ENCODE peak calls at places on chromosomes 4 and X, in eight cellular contexts. One of them, this sample, is unnamed.

GRCh38 chr4:30770049-30770549 is 49.9 kb downstream of the PCDH7 start:
- DNase-seq in mucosa of descending colon: no peak
- DNase-seq in sciatic nerve: no peak
- DNase-seq in activated T-helper 9 cell treated with anti-CD3 and anti-CD28 coated beads, Interleukin-2, amount 50 U/mL, for 16 hours: no peak
- DNase-seq in H4: peak
- DNase-seq in CD8-positive, alpha-beta T cell: no peak
- DNase-seq in SHP77: no peak
- DNase-seq in ELR: peak
- DNase-seq in this sample: no peak

GRCh38 chrX:30957753-30958152 is 68.7 kb upstream of the TAB3 start:
- DNase-seq in mucosa of descending colon: no peak
- DNase-seq in sciatic nerve: no peak
- DNase-seq in activated T-helper 9 cell treated with anti-CD3 and anti-CD28 coated beads, Interleukin-2, amount 50 U/mL, for 16 hours: no peak
- DNase-seq in H4: peak
- DNase-seq in CD8-positive, alpha-beta T cell: no peak
- DNase-seq in SHP77: no peak
- DNase-seq in ELR: peak
- DNase-seq in this sample: no peak

GRCh38 chrX:72624194-72624593 is 51.6 kb upstream of the HDAC8 start:
- DNase-seq in mucosa of descending colon: no peak
- DNase-seq in sciatic nerve: no peak
- DNase-seq in activated T-helper 9 cell treated with anti-CD3 and anti-CD28 coated beads, Interleukin-2, amount 50 U/mL, for 16 hours: no peak
- DNase-seq in H4: no peak
- DNase-seq in CD8-positive, alpha-beta T cell: no peak
- DNase-seq in SHP77: no peak
- DNase-seq in ELR: no peak
- DNase-seq in this sample: no peak

GRCh38 chr4:20418865-20419451 is 167.3 kb downstream of the SLIT2 start:
- DNase-seq in mucosa of descending colon: no peak
- DNase-seq in sciatic nerve: no peak
- DNase-seq in activated T-helper 9 cell treated with anti-CD3 and anti-CD28 coated beads, Interleukin-2, amount 50 U/mL, for 16 hours: no peak
- DNase-seq in H4: peak
- DNase-seq in CD8-positive, alpha-beta T cell: no peak
- DNase-seq in SHP77: no peak
- DNase-seq in ELR: peak
- DNase-seq in this sample: no peak

GRCh38 chr4:20313237-20314030 is 61.7 kb downstream of the SLIT2 start:
- DNase-seq in mucosa of descending colon: no peak
- DNase-seq in sciatic nerve: no peak
- DNase-seq in activated T-helper 9 cell treated with anti-CD3 and anti-CD28 coated beads, Interleukin-2, amount 50 U/mL, for 16 hours: no peak
- DNase-seq in H4: no peak
- DNase-seq in CD8-positive, alpha-beta T cell: no peak
- DNase-seq in SHP77: no peak
- DNase-seq in ELR: no peak
- DNase-seq in this sample: no peak

GRCh38 chr4:140250989-140251552 is 97.1 kb upstream of the MAML3 start:
- DNase-seq in mucosa of descending colon: no peak
- DNase-seq in sciatic nerve: no peak
- DNase-seq in activated T-helper 9 cell treated with anti-CD3 and anti-CD28 coated beads, Interleukin-2, amount 50 U/mL, for 16 hours: no peak
- DNase-seq in H4: peak
- DNase-seq in CD8-positive, alpha-beta T cell: no peak
- DNase-seq in SHP77: no peak
- DNase-seq in ELR: no peak
- DNase-seq in this sample: no peak

GRCh38 chrX:39900788-39901170 is 197.0 kb downstream of the BCOR start:
- DNase-seq in mucosa of descending colon: no peak
- DNase-seq in sciatic nerve: no peak
- DNase-seq in activated T-helper 9 cell treated with anti-CD3 and anti-CD28 coated beads, Interleukin-2, amount 50 U/mL, for 16 hours: no peak
- DNase-seq in H4: no peak
- DNase-seq in CD8-positive, alpha-beta T cell: no peak
- DNase-seq in SHP77: no peak
- DNase-seq in ELR: peak
- DNase-seq in this sample: no peak

GRCh38 chrX:17484592-17484991 is 109.6 kb downstream of the NHS start:
- DNase-seq in mucosa of descending colon: no peak
- DNase-seq in sciatic nerve: no peak
- DNase-seq in activated T-helper 9 cell treated with anti-CD3 and anti-CD28 coated beads, Interleukin-2, amount 50 U/mL, for 16 hours: no peak
- DNase-seq in H4: no peak
- DNase-seq in CD8-positive, alpha-beta T cell: no peak
- DNase-seq in SHP77: no peak
- DNase-seq in ELR: no peak
- DNase-seq in this sample: no peak

GRCh38 chr4:24416293-24416692 is 168.1 kb downstream of the DHX15 start:
- DNase-seq in mucosa of descending colon: no peak
- DNase-seq in sciatic nerve: no peak
- DNase-seq in activated T-helper 9 cell treated with anti-CD3 and anti-CD28 coated beads, Interleukin-2, amount 50 U/mL, for 16 hours: no peak
- DNase-seq in H4: no peak
- DNase-seq in CD8-positive, alpha-beta T cell: no peak
- DNase-seq in SHP77: no peak
- DNase-seq in ELR: no peak
- DNase-seq in this sample: no peak

GRCh38 chr4:186027405-186027804 is 41.6 kb upstream of the TLR3 start:
- DNase-seq in mucosa of descending colon: peak
- DNase-seq in sciatic nerve: no peak
- DNase-seq in activated T-helper 9 cell treated with anti-CD3 and anti-CD28 coated beads, Interleukin-2, amount 50 U/mL, for 16 hours: no peak
- DNase-seq in H4: no peak
- DNase-seq in CD8-positive, alpha-beta T cell: no peak
- DNase-seq in SHP77: no peak
- DNase-seq in ELR: no peak
- DNase-seq in this sample: no peak

GRCh38 chr4:100299019-100299418 is 108.8 kb upstream of the DDIT4L start:
- DNase-seq in mucosa of descending colon: no peak
- DNase-seq in sciatic nerve: no peak
- DNase-seq in activated T-helper 9 cell treated with anti-CD3 and anti-CD28 coated beads, Interleukin-2, amount 50 U/mL, for 16 hours: no peak
- DNase-seq in H4: peak
- DNase-seq in CD8-positive, alpha-beta T cell: no peak
- DNase-seq in SHP77: no peak
- DNase-seq in ELR: peak
- DNase-seq in this sample: no peak

GRCh38 chr4:51866835-51867234 is 23.9 kb downstream of the DCUN1D4 start:
- DNase-seq in mucosa of descending colon: no peak
- DNase-seq in sciatic nerve: no peak
- DNase-seq in activated T-helper 9 cell treated with anti-CD3 and anti-CD28 coated beads, Interleukin-2, amount 50 U/mL, for 16 hours: no peak
- DNase-seq in H4: no peak
- DNase-seq in CD8-positive, alpha-beta T cell: no peak
- DNase-seq in SHP77: no peak
- DNase-seq in ELR: no peak
- DNase-seq in this sample: no peak

GRCh38 chr4:182770259-182770968 is 146.8 kb downstream of the DCTD start:
- DNase-seq in mucosa of descending colon: no peak
- DNase-seq in sciatic nerve: no peak
- DNase-seq in activated T-helper 9 cell treated with anti-CD3 and anti-CD28 coated beads, Interleukin-2, amount 50 U/mL, for 16 hours: no peak
- DNase-seq in H4: no peak
- DNase-seq in CD8-positive, alpha-beta T cell: no peak
- DNase-seq in SHP77: no peak
- DNase-seq in ELR: no peak
- DNase-seq in this sample: no peak

GRCh38 chr4:77201343-77201742 is 44.3 kb downstream of the CCNG2 start:
- DNase-seq in mucosa of descending colon: no peak
- DNase-seq in sciatic nerve: no peak
- DNase-seq in activated T-helper 9 cell treated with anti-CD3 and anti-CD28 coated beads, Interleukin-2, amount 50 U/mL, for 16 hours: no peak
- DNase-seq in H4: no peak
- DNase-seq in CD8-positive, alpha-beta T cell: no peak
- DNase-seq in SHP77: no peak
- DNase-seq in ELR: peak
- DNase-seq in this sample: no peak

GRCh38 chr4:158179465-158179864 is 6.6 kb upstream of the GASK1B start:
- DNase-seq in mucosa of descending colon: no peak
- DNase-seq in sciatic nerve: no peak
- DNase-seq in activated T-helper 9 cell treated with anti-CD3 and anti-CD28 coated beads, Interleukin-2, amount 50 U/mL, for 16 hours: no peak
- DNase-seq in H4: no peak
- DNase-seq in CD8-positive, alpha-beta T cell: no peak
- DNase-seq in SHP77: no peak
- DNase-seq in ELR: no peak
- DNase-seq in this sample: no peak

GRCh38 chr4:63226236-63226635 is 1183.0 kb downstream of the TECRL start:
- DNase-seq in mucosa of descending colon: no peak
- DNase-seq in sciatic nerve: no peak
- DNase-seq in activated T-helper 9 cell treated with anti-CD3 and anti-CD28 coated beads, Interleukin-2, amount 50 U/mL, for 16 hours: no peak
- DNase-seq in H4: no peak
- DNase-seq in CD8-positive, alpha-beta T cell: no peak
- DNase-seq in SHP77: no peak
- DNase-seq in ELR: no peak
- DNase-seq in this sample: no peak